ENCODE peak calls at places on chromosomes 11 and 22, in six cellular contexts. One of them, this sample, is unnamed.
A peak's percentile ranks its signal among the peaks of the same experiment; 100 is the strongest.

GRCh38 chr11:61309739-61310138 is 14.6 kb upstream of the VWCE start:
- DNase-seq in HAP-1: no peak
- DNase-seq in osteocyte: no peak
- DNase-seq in AG04449: no peak
- DNase-seq in stimulated activated CD4-positive, alpha-beta T cell treated with anti-CD3 and anti-CD28 coated beads, Interleukin-2, amount 100 ng/mL, for 48 hours: no peak
- DNase-seq in activated CD8-positive, alpha-beta T cell treated with anti-CD3 and anti-CD28 coated beads, Interleukin-2, amount 10 ng/mL, durations not matched to agents 7 days and 5 days: no peak
- DNase-seq in this sample: no peak

GRCh38 chr11:57473208-57473930 is 13.0 kb downstream of the RTN4RL2 start:
- DNase-seq in stimulated activated CD4-positive, alpha-beta T cell treated with anti-CD3 and anti-CD28 coated beads, Interleukin-2, amount 100 ng/mL, for 48 hours: no peak
- DNase-seq in HAP-1: no peak
- DNase-seq in AG04449: no peak
- DNase-seq in activated CD8-positive, alpha-beta T cell treated with anti-CD3 and anti-CD28 coated beads, Interleukin-2, amount 10 ng/mL, durations not matched to agents 7 days and 5 days: no peak
- DNase-seq in osteocyte: no peak
- DNase-seq in this sample: no peak

GRCh38 chr22:46908641-46909107 is 146.2 kb downstream of the TBC1D22A start:
- DNase-seq in activated CD8-positive, alpha-beta T cell treated with anti-CD3 and anti-CD28 coated beads, Interleukin-2, amount 10 ng/mL, durations not matched to agents 7 days and 5 days: no peak
- DNase-seq in HAP-1: no peak
- DNase-seq in osteocyte: peak; percentile 77
- DNase-seq in stimulated activated CD4-positive, alpha-beta T cell treated with anti-CD3 and anti-CD28 coated beads, Interleukin-2, amount 100 ng/mL, for 48 hours: no peak
- DNase-seq in AG04449: no peak
- DNase-seq in this sample: no peak

GRCh38 chr11:116913000-116913399 is 75.6 kb upstream of the APOA1 start:
- DNase-seq in stimulated activated CD4-positive, alpha-beta T cell treated with anti-CD3 and anti-CD28 coated beads, Interleukin-2, amount 100 ng/mL, for 48 hours: no peak
- DNase-seq in osteocyte: no peak
- DNase-seq in AG04449: peak; percentile 53
- DNase-seq in HAP-1: no peak
- DNase-seq in activated CD8-positive, alpha-beta T cell treated with anti-CD3 and anti-CD28 coated beads, Interleukin-2, amount 10 ng/mL, durations not matched to agents 7 days and 5 days: no peak
- DNase-seq in this sample: no peak

GRCh38 chr22:32744560-32744959 is 56.9 kb upstream of the TIMP3 start:
- DNase-seq in stimulated activated CD4-positive, alpha-beta T cell treated with anti-CD3 and anti-CD28 coated beads, Interleukin-2, amount 100 ng/mL, for 48 hours: no peak
- DNase-seq in osteocyte: no peak
- DNase-seq in activated CD8-positive, alpha-beta T cell treated with anti-CD3 and anti-CD28 coated beads, Interleukin-2, amount 10 ng/mL, durations not matched to agents 7 days and 5 days: peak; percentile 23
- DNase-seq in HAP-1: no peak
- DNase-seq in AG04449: no peak
- DNase-seq in this sample: no peak

GRCh38 chr11:61774441-61774840 is 18.0 kb downstream of the TMEM258 start:
- DNase-seq in activated CD8-positive, alpha-beta T cell treated with anti-CD3 and anti-CD28 coated beads, Interleukin-2, amount 10 ng/mL, durations not matched to agents 7 days and 5 days: no peak
- DNase-seq in stimulated activated CD4-positive, alpha-beta T cell treated with anti-CD3 and anti-CD28 coated beads, Interleukin-2, amount 100 ng/mL, for 48 hours: no peak
- DNase-seq in AG04449: no peak
- DNase-seq in osteocyte: no peak
- DNase-seq in HAP-1: no peak
- DNase-seq in this sample: no peak

GRCh38 chr22:31561238-31561887 is 65.0 kb downstream of the SFI1 start:
- DNase-seq in osteocyte: peak; percentile 91
- DNase-seq in activated CD8-positive, alpha-beta T cell treated with anti-CD3 and anti-CD28 coated beads, Interleukin-2, amount 10 ng/mL, durations not matched to agents 7 days and 5 days: peak; percentile 63
- DNase-seq in stimulated activated CD4-positive, alpha-beta T cell treated with anti-CD3 and anti-CD28 coated beads, Interleukin-2, amount 100 ng/mL, for 48 hours: peak; percentile 46
- DNase-seq in HAP-1: peak; percentile 61
- DNase-seq in AG04449: no peak
- DNase-seq in this sample: peak; percentile 86

GRCh38 chr11:46127150-46127638 is 5.9 kb upstream of the PHF21A start:
- DNase-seq in HAP-1: peak; percentile 37
- DNase-seq in stimulated activated CD4-positive, alpha-beta T cell treated with anti-CD3 and anti-CD28 coated beads, Interleukin-2, amount 100 ng/mL, for 48 hours: peak; percentile 26
- DNase-seq in osteocyte: no peak
- DNase-seq in activated CD8-positive, alpha-beta T cell treated with anti-CD3 and anti-CD28 coated beads, Interleukin-2, amount 10 ng/mL, durations not matched to agents 7 days and 5 days: peak; percentile 81
- DNase-seq in AG04449: no peak
- DNase-seq in this sample: peak; percentile 80

GRCh38 chr11:120235024-120235628 is 4.8 kb upstream of the POU2F3 start:
- DNase-seq in AG04449: no peak
- DNase-seq in stimulated activated CD4-positive, alpha-beta T cell treated with anti-CD3 and anti-CD28 coated beads, Interleukin-2, amount 100 ng/mL, for 48 hours: peak; percentile 61
- DNase-seq in HAP-1: peak; percentile 34
- DNase-seq in activated CD8-positive, alpha-beta T cell treated with anti-CD3 and anti-CD28 coated beads, Interleukin-2, amount 10 ng/mL, durations not matched to agents 7 days and 5 days: peak; percentile 78
- DNase-seq in osteocyte: no peak
- DNase-seq in this sample: peak; percentile 44

GRCh38 chr11:118241191-118242098 is 10.7 kb downstream of the MPZL3 start:
- DNase-seq in HAP-1: no peak
- DNase-seq in osteocyte: no peak
- DNase-seq in activated CD8-positive, alpha-beta T cell treated with anti-CD3 and anti-CD28 coated beads, Interleukin-2, amount 10 ng/mL, durations not matched to agents 7 days and 5 days: peak; percentile 81
- DNase-seq in stimulated activated CD4-positive, alpha-beta T cell treated with anti-CD3 and anti-CD28 coated beads, Interleukin-2, amount 100 ng/mL, for 48 hours: peak; percentile 52
- DNase-seq in AG04449: no peak
- DNase-seq in this sample: no peak

GRCh38 chr22:36760716-36761115 is 15.2 kb downstream of the IFT27 start:
- DNase-seq in stimulated activated CD4-positive, alpha-beta T cell treated with anti-CD3 and anti-CD28 coated beads, Interleukin-2, amount 100 ng/mL, for 48 hours: no peak
- DNase-seq in activated CD8-positive, alpha-beta T cell treated with anti-CD3 and anti-CD28 coated beads, Interleukin-2, amount 10 ng/mL, durations not matched to agents 7 days and 5 days: no peak
- DNase-seq in HAP-1: no peak
- DNase-seq in osteocyte: peak; percentile 51
- DNase-seq in AG04449: no peak
- DNase-seq in this sample: no peak

GRCh38 chr11:123587044-123587443 is 67.4 kb downstream of the SCN3B start:
- DNase-seq in stimulated activated CD4-positive, alpha-beta T cell treated with anti-CD3 and anti-CD28 coated beads, Interleukin-2, amount 100 ng/mL, for 48 hours: no peak
- DNase-seq in activated CD8-positive, alpha-beta T cell treated with anti-CD3 and anti-CD28 coated beads, Interleukin-2, amount 10 ng/mL, durations not matched to agents 7 days and 5 days: no peak
- DNase-seq in HAP-1: no peak
- DNase-seq in AG04449: no peak
- DNase-seq in osteocyte: no peak
- DNase-seq in this sample: peak; percentile 19

GRCh38 chr22:32905400-32905799 is 103.9 kb downstream of the TIMP3 start:
- DNase-seq in activated CD8-positive, alpha-beta T cell treated with anti-CD3 and anti-CD28 coated beads, Interleukin-2, amount 10 ng/mL, durations not matched to agents 7 days and 5 days: no peak
- DNase-seq in osteocyte: no peak
- DNase-seq in AG04449: no peak
- DNase-seq in stimulated activated CD4-positive, alpha-beta T cell treated with anti-CD3 and anti-CD28 coated beads, Interleukin-2, amount 100 ng/mL, for 48 hours: no peak
- DNase-seq in HAP-1: no peak
- DNase-seq in this sample: no peak

GRCh38 chr22:24593810-24594568 is 1.1 kb upstream of the LRRC75B start:
- DNase-seq in osteocyte: no peak
- DNase-seq in AG04449: no peak
- DNase-seq in stimulated activated CD4-positive, alpha-beta T cell treated with anti-CD3 and anti-CD28 coated beads, Interleukin-2, amount 100 ng/mL, for 48 hours: no peak
- DNase-seq in HAP-1: no peak
- DNase-seq in activated CD8-positive, alpha-beta T cell treated with anti-CD3 and anti-CD28 coated beads, Interleukin-2, amount 10 ng/mL, durations not matched to agents 7 days and 5 days: no peak
- DNase-seq in this sample: no peak

GRCh38 chr11:11265994-11266606 is 87.0 kb downstream of the CSNK2A3 start:
- DNase-seq in AG04449: no peak
- DNase-seq in stimulated activated CD4-positive, alpha-beta T cell treated with anti-CD3 and anti-CD28 coated beads, Interleukin-2, amount 100 ng/mL, for 48 hours: peak; percentile 66
- DNase-seq in HAP-1: peak; percentile 28
- DNase-seq in activated CD8-positive, alpha-beta T cell treated with anti-CD3 and anti-CD28 coated beads, Interleukin-2, amount 10 ng/mL, durations not matched to agents 7 days and 5 days: peak; percentile 71
- DNase-seq in osteocyte: no peak
- DNase-seq in this sample: peak; percentile 15

GRCh38 chr22:49014227-49015201 is 813.2 kb downstream of the BRD1 start:
- DNase-seq in osteocyte: peak; percentile 81
- DNase-seq in stimulated activated CD4-positive, alpha-beta T cell treated with anti-CD3 and anti-CD28 coated beads, Interleukin-2, amount 100 ng/mL, for 48 hours: no peak
- DNase-seq in AG04449: no peak
- DNase-seq in activated CD8-positive, alpha-beta T cell treated with anti-CD3 and anti-CD28 coated beads, Interleukin-2, amount 10 ng/mL, durations not matched to agents 7 days and 5 days: no peak
- DNase-seq in HAP-1: no peak
- DNase-seq in this sample: no peak

GRCh38 chr11:68855205-68855978 is 13.7 kb upstream of the CPT1A start:
- DNase-seq in osteocyte: no peak
- DNase-seq in activated CD8-positive, alpha-beta T cell treated with anti-CD3 and anti-CD28 coated beads, Interleukin-2, amount 10 ng/mL, durations not matched to agents 7 days and 5 days: no peak
- DNase-seq in AG04449: no peak
- DNase-seq in stimulated activated CD4-positive, alpha-beta T cell treated with anti-CD3 and anti-CD28 coated beads, Interleukin-2, amount 100 ng/mL, for 48 hours: no peak
- DNase-seq in HAP-1: no peak
- DNase-seq in this sample: no peak

GRCh38 chr11:74135516-74135840 is 35.3 kb downstream of the C2CD3 start:
- DNase-seq in stimulated activated CD4-positive, alpha-beta T cell treated with anti-CD3 and anti-CD28 coated beads, Interleukin-2, amount 100 ng/mL, for 48 hours: no peak
- DNase-seq in AG04449: no peak
- DNase-seq in osteocyte: no peak
- DNase-seq in HAP-1: no peak
- DNase-seq in activated CD8-positive, alpha-beta T cell treated with anti-CD3 and anti-CD28 coated beads, Interleukin-2, amount 10 ng/mL, durations not matched to agents 7 days and 5 days: no peak
- DNase-seq in this sample: no peak

GRCh38 chr11:120063686-120064340 is 74.1 kb downstream of the TRIM29 start:
- DNase-seq in stimulated activated CD4-positive, alpha-beta T cell treated with anti-CD3 and anti-CD28 coated beads, Interleukin-2, amount 100 ng/mL, for 48 hours: no peak
- DNase-seq in activated CD8-positive, alpha-beta T cell treated with anti-CD3 and anti-CD28 coated beads, Interleukin-2, amount 10 ng/mL, durations not matched to agents 7 days and 5 days: no peak
- DNase-seq in osteocyte: peak; percentile 68
- DNase-seq in HAP-1: no peak
- DNase-seq in AG04449: no peak
- DNase-seq in this sample: no peak

GRCh38 chr22:43490311-43490710 is 78.5 kb downstream of the MPPED1 start:
- DNase-seq in stimulated activated CD4-positive, alpha-beta T cell treated with anti-CD3 and anti-CD28 coated beads, Interleukin-2, amount 100 ng/mL, for 48 hours: no peak
- DNase-seq in HAP-1: no peak
- DNase-seq in activated CD8-positive, alpha-beta T cell treated with anti-CD3 and anti-CD28 coated beads, Interleukin-2, amount 10 ng/mL, durations not matched to agents 7 days and 5 days: no peak
- DNase-seq in osteocyte: no peak
- DNase-seq in AG04449: no peak
- DNase-seq in this sample: no peak

GRCh38 chr11:78763664-78764063 is 189.0 kb upstream of the NARS2 start:
- DNase-seq in activated CD8-positive, alpha-beta T cell treated with anti-CD3 and anti-CD28 coated beads, Interleukin-2, amount 10 ng/mL, durations not matched to agents 7 days and 5 days: no peak
- DNase-seq in stimulated activated CD4-positive, alpha-beta T cell treated with anti-CD3 and anti-CD28 coated beads, Interleukin-2, amount 100 ng/mL, for 48 hours: no peak
- DNase-seq in HAP-1: no peak
- DNase-seq in osteocyte: no peak
- DNase-seq in AG04449: no peak
- DNase-seq in this sample: no peak

GRCh38 chr22:44455151-44455962 is 42.7 kb downstream of the RTL6 start:
- DNase-seq in stimulated activated CD4-positive, alpha-beta T cell treated with anti-CD3 and anti-CD28 coated beads, Interleukin-2, amount 100 ng/mL, for 48 hours: peak; percentile 12
- DNase-seq in AG04449: no peak
- DNase-seq in activated CD8-positive, alpha-beta T cell treated with anti-CD3 and anti-CD28 coated beads, Interleukin-2, amount 10 ng/mL, durations not matched to agents 7 days and 5 days: peak; percentile 61
- DNase-seq in HAP-1: no peak
- DNase-seq in osteocyte: peak; percentile 64
- DNase-seq in this sample: no peak

GRCh38 chr11:110093407-110094297 is 460 bp downstream of the ZC3H12C start:
- DNase-seq in osteocyte: peak; percentile 87
- DNase-seq in activated CD8-positive, alpha-beta T cell treated with anti-CD3 and anti-CD28 coated beads, Interleukin-2, amount 10 ng/mL, durations not matched to agents 7 days and 5 days: no peak
- DNase-seq in HAP-1: peak; percentile 30
- DNase-seq in AG04449: no peak
- DNase-seq in stimulated activated CD4-positive, alpha-beta T cell treated with anti-CD3 and anti-CD28 coated beads, Interleukin-2, amount 100 ng/mL, for 48 hours: no peak
- DNase-seq in this sample: no peak

GRCh38 chr11:11215058-11215815 is 137.8 kb downstream of the CSNK2A3 start:
- DNase-seq in osteocyte: peak; percentile 51
- DNase-seq in activated CD8-positive, alpha-beta T cell treated with anti-CD3 and anti-CD28 coated beads, Interleukin-2, amount 10 ng/mL, durations not matched to agents 7 days and 5 days: no peak
- DNase-seq in HAP-1: no peak
- DNase-seq in stimulated activated CD4-positive, alpha-beta T cell treated with anti-CD3 and anti-CD28 coated beads, Interleukin-2, amount 100 ng/mL, for 48 hours: no peak
- DNase-seq in AG04449: no peak
- DNase-seq in this sample: no peak

GRCh38 chr22:46682011-46682731 is 55.9 kb downstream of the CERK start:
- DNase-seq in activated CD8-positive, alpha-beta T cell treated with anti-CD3 and anti-CD28 coated beads, Interleukin-2, amount 10 ng/mL, durations not matched to agents 7 days and 5 days: no peak
- DNase-seq in HAP-1: no peak
- DNase-seq in stimulated activated CD4-positive, alpha-beta T cell treated with anti-CD3 and anti-CD28 coated beads, Interleukin-2, amount 100 ng/mL, for 48 hours: no peak
- DNase-seq in osteocyte: no peak
- DNase-seq in AG04449: no peak
- DNase-seq in this sample: no peak

GRCh38 chr11:23257088-23257487 is 396.8 kb upstream of the CCDC179 start:
- DNase-seq in stimulated activated CD4-positive, alpha-beta T cell treated with anti-CD3 and anti-CD28 coated beads, Interleukin-2, amount 100 ng/mL, for 48 hours: no peak
- DNase-seq in osteocyte: no peak
- DNase-seq in activated CD8-positive, alpha-beta T cell treated with anti-CD3 and anti-CD28 coated beads, Interleukin-2, amount 10 ng/mL, durations not matched to agents 7 days and 5 days: no peak
- DNase-seq in AG04449: no peak
- DNase-seq in HAP-1: no peak
- DNase-seq in this sample: no peak

This sample was measured in NCI-H460.